ENCODE peak calls at places on chromosomes 13 and 19, in five cellular contexts. C is NCI-H2081, Y is ureter, V is stromal cell of bone marrow, P is NCI-H1048. B is an unnamed sample.

GRCh38 chr19:1355258-1355973 is 28.3 kb upstream of the NDUFS7 start:
- DNase-seq in C (no peak), Y (no peak), V (no peak), P (no peak), B (no peak)

GRCh38 chr19:821228-821975 is at the start of gene PLPPR3:
- DNase-seq in C (no peak), Y (no peak), V (no peak), P (no peak), B (no peak)

GRCh38 chr13:51770681-51771417 is 33.1 kb downstream of the DHRS12 start:
- DNase-seq in C (no peak), Y (no peak), V (no peak), P (no peak), B (peak; percentile 5)

GRCh38 chr19:37329686-37330085 is 41.2 kb upstream of the ZNF527 start:
- DNase-seq in C (no peak), Y (no peak), V (no peak), P (no peak), B (no peak)

GRCh38 chr13:36888645-36889044 is 31.4 kb downstream of the SMAD9 start:
- DNase-seq in C (no peak), Y (no peak), V (peak; percentile 18), P (no peak), B (no peak)

GRCh38 chr13:73351730-73352129 is 292.9 kb downstream of the KLF5 start:
- DNase-seq in C (no peak), Y (no peak), V (no peak), P (no peak), B (no peak)

GRCh38 chr13:37960427-37960826 is 90.9 kb upstream of the TRPC4 start:
- DNase-seq in C (no peak), Y (no peak), V (no peak), P (no peak), B (no peak)

GRCh38 chr13:113555141-113555540 is 29.4 kb upstream of the TFDP1 start:
- DNase-seq in C (no peak), Y (peak; percentile 15), V (no peak), P (no peak), B (peak; percentile 70)

GRCh38 chr19:38061294-38061693 is 154.3 kb downstream of the SIPA1L3 start:
- DNase-seq in C (no peak), Y (no peak), V (no peak), P (no peak), B (no peak)

GRCh38 chr19:47230122-47230920 is 678 bp downstream of the BBC3 start:
- DNase-seq in C (no peak), Y (peak; percentile 75), V (no peak), P (no peak), B (no peak)

GRCh38 chr19:18046066-18046718 is 38.2 kb downstream of the ARRDC2 start:
- DNase-seq in C (no peak), Y (peak; percentile 65), V (peak; percentile 46), P (no peak), B (no peak)

GRCh38 chr13:44045179-44045562 is 165.5 kb downstream of the LACC1 start:
- DNase-seq in C (peak; percentile 24), Y (no peak), V (no peak), P (no peak), B (no peak)

GRCh38 chr13:85314686-85315085 is 484.5 kb downstream of the SLITRK6 start:
- DNase-seq in C (no peak), Y (no peak), V (no peak), P (no peak), B (no peak)

GRCh38 chr19:5228490-5228889 is 112.1 kb downstream of the PTPRS start:
- DNase-seq in C (no peak), Y (no peak), V (no peak), P (no peak), B (no peak)

GRCh38 chr13:25085125-25085742 is 10.7 kb upstream of the PABPC3 start:
- DNase-seq in C (peak; percentile 29), Y (no peak), V (peak; percentile 13), P (peak; percentile 0), B (peak; percentile 50)

GRCh38 chr19:2282062-2282861 is at the start of gene PEAK3:
- DNase-seq in C (no peak), Y (peak; percentile 75), V (no peak), P (no peak), B (peak; percentile 96)

GRCh38 chr19:48745208-48745995 is 1.3 kb downstream of the IZUMO1 start:
- DNase-seq in C (peak; percentile 22), Y (no peak), V (peak; percentile 44), P (no peak), B (no peak)

GRCh38 chr13:111474136-111475002 is 153.9 kb downstream of the TEX29 start:
- DNase-seq in C (peak; percentile 61), Y (no peak), V (peak; percentile 17), P (no peak), B (no peak)

GRCh38 chr13:109494955-109495354 is 291.4 kb downstream of the IRS2 start:
- DNase-seq in C (no peak), Y (no peak), V (peak; percentile 48), P (no peak), B (no peak)

GRCh38 chr13:24713022-24713421 is 32.8 kb downstream of the ATP12A start:
- DNase-seq in C (no peak), Y (no peak), V (no peak), P (no peak), B (no peak)

GRCh38 chr13:25771208-25771607 is 280.6 kb downstream of the SHISA2 start:
- DNase-seq in C (no peak), Y (no peak), V (no peak), P (no peak), B (no peak)

GRCh38 chr19:29622191-29623070 is 16.3 kb downstream of the POP4 start:
- DNase-seq in C (no peak), Y (no peak), V (no peak), P (no peak), B (no peak)

GRCh38 chr19:48806818-48807589 is 3.8 kb downstream of the BCAT2 start:
- DNase-seq in C (no peak), Y (no peak), V (no peak), P (no peak), B (no peak)

GRCh38 chr13:47594833-47595232 is 406.2 kb downstream of the SUCLA2 start:
- DNase-seq in C (no peak), Y (no peak), V (no peak), P (no peak), B (no peak)

GRCh38 chr13:49731766-49732165 is 40.5 kb upstream of the EBPL start:
- DNase-seq in C (no peak), Y (no peak), V (peak; percentile 67), P (no peak), B (no peak)

GRCh38 chr19:6218497-6219146 is 61.2 kb downstream of the MLLT1 start:
- DNase-seq in C (peak; percentile 45), Y (peak; percentile 91), V (peak; percentile 60), P (peak; percentile 39), B (peak; percentile 96)

GRCh38 chr13:35649162-35649561 is 172.7 kb upstream of the MAB21L1 start:
- DNase-seq in C (no peak), Y (no peak), V (peak; percentile 17), P (no peak), B (no peak)

GRCh38 chr19:3020321-3020960 is 8.6 kb downstream of the TLE2 start:
- DNase-seq in C (no peak), Y (no peak), V (no peak), P (no peak), B (no peak)

GRCh38 chr19:32674959-32675719 is at the start of gene ANKRD27:
- DNase-seq in C (peak; percentile 98), Y (peak; percentile 98), V (peak; percentile 95), P (peak; percentile 96), B (peak; percentile 99)

GRCh38 chr13:102945324-102945815 is 99.5 kb downstream of the ERCC5 start:
- DNase-seq in C (peak; percentile 16), Y (no peak), V (no peak), P (no peak), B (peak; percentile 4)

GRCh38 chr13:110298566-110299321 is 8.2 kb downstream of the COL4A1 start:
- DNase-seq in C (no peak), Y (no peak), V (no peak), P (no peak), B (no peak)

GRCh38 chr19:18915639-18916038 is 3.5 kb downstream of the COPE start:
- DNase-seq in C (peak; percentile 20), Y (no peak), V (no peak), P (no peak), B (no peak)

GRCh38 chr13:104460553-104460952 is 1394.3 kb upstream of the SLC10A2 start:
- DNase-seq in C (no peak), Y (no peak), V (no peak), P (no peak), B (no peak)

GRCh38 chr13:98672947-98673545 is 79.4 kb downstream of the SLC15A1 start:
- DNase-seq in C (peak; percentile 57), Y (peak; percentile 75), V (peak; percentile 57), P (peak; percentile 4), B (no peak)

B was measured in esophagus muscularis mucosa.